ENCODE peak calls at places on chromosome 1, in ten cellular contexts. One of them, this sample, is unnamed.
A peak's percentile ranks its signal among the peaks of the same experiment; 100 is the strongest.

GRCh38 chr1:160542303-160542945 is 19.4 kb upstream of the SLAMF6 start:
- DNase-seq in mammary epithelial cell: no peak
- DNase-seq in uterus: no peak
- DNase-seq in psoas muscle: no peak
- DNase-seq in body of pancreas: peak; percentile 64
- DNase-seq in heart left ventricle: no peak
- DNase-seq in GM23338: no peak
- DNase-seq in CD8-positive, alpha-beta T cell: no peak
- DNase-seq in IMR-90: no peak
- DNase-seq in brain microvascular endothelial cell: no peak
- DNase-seq in this sample: no peak

GRCh38 chr1:89610457-89610991 is 22.4 kb upstream of the LRRC8C start:
- DNase-seq in heart left ventricle: no peak
- DNase-seq in uterus: no peak
- DNase-seq in GM23338: no peak
- DNase-seq in IMR-90: no peak
- DNase-seq in mammary epithelial cell: no peak
- DNase-seq in brain microvascular endothelial cell: no peak
- DNase-seq in body of pancreas: no peak
- DNase-seq in CD8-positive, alpha-beta T cell: peak; percentile 65
- DNase-seq in psoas muscle: no peak
- DNase-seq in this sample: peak; percentile 58

GRCh38 chr1:94011709-94012590 is 102.7 kb upstream of the GCLM start:
- DNase-seq in psoas muscle: no peak
- DNase-seq in CD8-positive, alpha-beta T cell: no peak
- DNase-seq in heart left ventricle: no peak
- DNase-seq in GM23338: peak; percentile 35
- DNase-seq in IMR-90: peak; percentile 24
- DNase-seq in body of pancreas: no peak
- DNase-seq in brain microvascular endothelial cell: no peak
- DNase-seq in uterus: no peak
- DNase-seq in mammary epithelial cell: no peak
- DNase-seq in this sample: no peak

GRCh38 chr1:41707793-41708192 is 210.9 kb downstream of the HIVEP3 start:
- DNase-seq in body of pancreas: no peak
- DNase-seq in CD8-positive, alpha-beta T cell: no peak
- DNase-seq in psoas muscle: no peak
- DNase-seq in brain microvascular endothelial cell: no peak
- DNase-seq in heart left ventricle: no peak
- DNase-seq in mammary epithelial cell: no peak
- DNase-seq in IMR-90: no peak
- DNase-seq in uterus: no peak
- DNase-seq in GM23338: no peak
- DNase-seq in this sample: peak; percentile 16

GRCh38 chr1:70146488-70146887 is 58.9 kb downstream of the LRRC40 start:
- DNase-seq in heart left ventricle: no peak
- DNase-seq in mammary epithelial cell: peak; percentile 43
- DNase-seq in IMR-90: peak; percentile 78
- DNase-seq in brain microvascular endothelial cell: peak; percentile 11
- DNase-seq in GM23338: no peak
- DNase-seq in CD8-positive, alpha-beta T cell: no peak
- DNase-seq in psoas muscle: no peak
- DNase-seq in uterus: no peak
- DNase-seq in body of pancreas: no peak
- DNase-seq in this sample: no peak

GRCh38 chr1:24080131-24080530 is 31.8 kb downstream of the MYOM3 start:
- DNase-seq in heart left ventricle: peak; percentile 83
- DNase-seq in body of pancreas: peak; percentile 62
- DNase-seq in IMR-90: no peak
- DNase-seq in CD8-positive, alpha-beta T cell: no peak
- DNase-seq in GM23338: no peak
- DNase-seq in mammary epithelial cell: no peak
- DNase-seq in uterus: no peak
- DNase-seq in brain microvascular endothelial cell: no peak
- DNase-seq in psoas muscle: peak; percentile 33
- DNase-seq in this sample: peak; percentile 76

GRCh38 chr1:228272331-228272791 is 64.5 kb downstream of the OBSCN start:
- DNase-seq in heart left ventricle: no peak
- DNase-seq in psoas muscle: no peak
- DNase-seq in mammary epithelial cell: no peak
- DNase-seq in IMR-90: no peak
- DNase-seq in body of pancreas: no peak
- DNase-seq in GM23338: no peak
- DNase-seq in CD8-positive, alpha-beta T cell: no peak
- DNase-seq in brain microvascular endothelial cell: no peak
- DNase-seq in uterus: no peak
- DNase-seq in this sample: no peak

GRCh38 chr1:181033799-181034391 is at the start of gene MR1:
- DNase-seq in body of pancreas: peak; percentile 23
- DNase-seq in brain microvascular endothelial cell: peak; percentile 47
- DNase-seq in CD8-positive, alpha-beta T cell: peak; percentile 39
- DNase-seq in GM23338: peak; percentile 61
- DNase-seq in IMR-90: peak; percentile 83
- DNase-seq in mammary epithelial cell: peak; percentile 86
- DNase-seq in heart left ventricle: no peak
- DNase-seq in uterus: peak; percentile 48
- DNase-seq in psoas muscle: no peak
- DNase-seq in this sample: no peak

GRCh38 chr1:186188736-186189135 is 186.3 kb downstream of the TPR start:
- DNase-seq in mammary epithelial cell: no peak
- DNase-seq in GM23338: no peak
- DNase-seq in uterus: no peak
- DNase-seq in psoas muscle: no peak
- DNase-seq in brain microvascular endothelial cell: no peak
- DNase-seq in heart left ventricle: no peak
- DNase-seq in CD8-positive, alpha-beta T cell: no peak
- DNase-seq in IMR-90: peak; percentile 47
- DNase-seq in body of pancreas: no peak
- DNase-seq in this sample: no peak

GRCh38 chr1:202351725-202352124 is 3.2 kb downstream of the PPP1R12B start:
- DNase-seq in uterus: no peak
- DNase-seq in heart left ventricle: peak; percentile 51
- DNase-seq in mammary epithelial cell: no peak
- DNase-seq in psoas muscle: no peak
- DNase-seq in CD8-positive, alpha-beta T cell: no peak
- DNase-seq in GM23338: no peak
- DNase-seq in IMR-90: peak; percentile 17
- DNase-seq in brain microvascular endothelial cell: peak; percentile 66
- DNase-seq in body of pancreas: no peak
- DNase-seq in this sample: no peak

GRCh38 chr1:15360681-15361080 is 49.0 kb upstream of the EFHD2 start:
- DNase-seq in IMR-90: no peak
- DNase-seq in psoas muscle: no peak
- DNase-seq in uterus: no peak
- DNase-seq in body of pancreas: no peak
- DNase-seq in heart left ventricle: no peak
- DNase-seq in GM23338: no peak
- DNase-seq in CD8-positive, alpha-beta T cell: no peak
- DNase-seq in brain microvascular endothelial cell: no peak
- DNase-seq in mammary epithelial cell: no peak
- DNase-seq in this sample: no peak

GRCh38 chr1:29259802-29260441 is 23.6 kb downstream of the PTPRU start:
- DNase-seq in brain microvascular endothelial cell: no peak
- DNase-seq in GM23338: peak; percentile 84
- DNase-seq in body of pancreas: peak; percentile 53
- DNase-seq in psoas muscle: peak; percentile 67
- DNase-seq in heart left ventricle: peak; percentile 73
- DNase-seq in mammary epithelial cell: no peak
- DNase-seq in uterus: peak; percentile 43
- DNase-seq in IMR-90: no peak
- DNase-seq in CD8-positive, alpha-beta T cell: peak; percentile 19
- DNase-seq in this sample: peak; percentile 89

GRCh38 chr1:31306278-31306677 is 9.4 kb downstream of the ZCCHC17 start:
- DNase-seq in psoas muscle: no peak
- DNase-seq in uterus: no peak
- DNase-seq in mammary epithelial cell: peak; percentile 89
- DNase-seq in heart left ventricle: no peak
- DNase-seq in IMR-90: peak; percentile 99
- DNase-seq in body of pancreas: no peak
- DNase-seq in CD8-positive, alpha-beta T cell: no peak
- DNase-seq in GM23338: no peak
- DNase-seq in brain microvascular endothelial cell: peak; percentile 90
- DNase-seq in this sample: no peak

GRCh38 chr1:9425859-9426258 is 113.4 kb upstream of the SLC25A33 start:
- DNase-seq in body of pancreas: no peak
- DNase-seq in GM23338: no peak
- DNase-seq in brain microvascular endothelial cell: no peak
- DNase-seq in psoas muscle: no peak
- DNase-seq in heart left ventricle: no peak
- DNase-seq in IMR-90: no peak
- DNase-seq in uterus: no peak
- DNase-seq in CD8-positive, alpha-beta T cell: no peak
- DNase-seq in mammary epithelial cell: no peak
- DNase-seq in this sample: no peak

GRCh38 chr1:113976609-113977278 is 2.5 kb upstream of the OLFML3 start:
- DNase-seq in body of pancreas: no peak
- DNase-seq in CD8-positive, alpha-beta T cell: no peak
- DNase-seq in brain microvascular endothelial cell: peak; percentile 52
- DNase-seq in GM23338: peak; percentile 79
- DNase-seq in uterus: peak; percentile 50
- DNase-seq in mammary epithelial cell: no peak
- DNase-seq in heart left ventricle: peak; percentile 52
- DNase-seq in IMR-90: peak; percentile 59
- DNase-seq in psoas muscle: no peak
- DNase-seq in this sample: peak; percentile 54

GRCh38 chr1:226640288-226640687 is 91.7 kb downstream of the STUM start:
- DNase-seq in IMR-90: no peak
- DNase-seq in brain microvascular endothelial cell: no peak
- DNase-seq in psoas muscle: peak; percentile 4
- DNase-seq in GM23338: no peak
- DNase-seq in uterus: peak; percentile 49
- DNase-seq in heart left ventricle: peak; percentile 17
- DNase-seq in CD8-positive, alpha-beta T cell: no peak
- DNase-seq in body of pancreas: no peak
- DNase-seq in mammary epithelial cell: no peak
- DNase-seq in this sample: no peak

GRCh38 chr1:53237638-53238037 is 680 bp downstream of the MAGOH start:
- DNase-seq in psoas muscle: no peak
- DNase-seq in IMR-90: no peak
- DNase-seq in CD8-positive, alpha-beta T cell: no peak
- DNase-seq in mammary epithelial cell: no peak
- DNase-seq in brain microvascular endothelial cell: no peak
- DNase-seq in heart left ventricle: no peak
- DNase-seq in uterus: no peak
- DNase-seq in body of pancreas: no peak
- DNase-seq in GM23338: peak; percentile 24
- DNase-seq in this sample: no peak

DNA sequence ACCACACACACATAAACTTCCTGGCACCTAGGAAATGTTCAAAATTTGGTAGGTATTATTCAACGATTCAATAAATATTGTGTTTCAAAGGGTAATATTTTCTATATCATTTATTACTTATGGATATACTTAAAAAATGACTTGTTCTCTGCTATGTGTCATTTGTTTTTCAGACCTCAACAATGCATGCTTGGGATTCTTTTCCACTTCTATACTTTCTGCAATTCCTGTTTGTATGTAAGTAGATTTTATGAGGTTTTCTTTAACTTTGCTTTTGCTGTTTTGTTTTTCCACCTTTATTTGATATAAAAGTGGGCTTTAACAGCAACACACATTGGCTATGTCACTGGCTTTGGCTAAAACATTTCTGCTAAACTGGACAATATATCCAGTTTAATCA is 3.5 kb downstream of the CEP170 start:
- DNase-seq in heart left ventricle: no peak
- DNase-seq in brain microvascular endothelial cell: no peak
- DNase-seq in body of pancreas: no peak
- DNase-seq in uterus: no peak
- DNase-seq in psoas muscle: no peak
- DNase-seq in mammary epithelial cell: no peak
- DNase-seq in CD8-positive, alpha-beta T cell: no peak
- DNase-seq in IMR-90: no peak
- DNase-seq in GM23338: no peak
- DNase-seq in this sample: no peak
- H3K4me3 ChIP-seq in heart left ventricle: peak overlapping the region; percentile 1
- H3K4me3 ChIP-seq in brain microvascular endothelial cell: peak overlapping the region; percentile 90
- H3K4me3 ChIP-seq in body of pancreas: no peak overlapping the region
- H3K4me3 ChIP-seq in uterus: no peak overlapping the region
- H3K4me3 ChIP-seq in psoas muscle: peak overlapping the region; percentile 87
- H3K4me3 ChIP-seq in mammary epithelial cell: peak overlapping the region; percentile 4
- H3K4me3 ChIP-seq in CD8-positive, alpha-beta T cell: no peak overlapping the region
- H3K4me3 ChIP-seq in IMR-90: no peak overlapping the region
- H3K4me3 ChIP-seq in GM23338: no peak overlapping the region
- H3K4me3 ChIP-seq in this sample: no peak overlapping the region

GRCh38 chr1:205344010-205344808 is 12.5 kb downstream of the KLHDC8A start:
- DNase-seq in GM23338: peak; percentile 76
- DNase-seq in mammary epithelial cell: no peak
- DNase-seq in IMR-90: no peak
- DNase-seq in brain microvascular endothelial cell: no peak
- DNase-seq in heart left ventricle: no peak
- DNase-seq in body of pancreas: peak; percentile 45
- DNase-seq in uterus: no peak
- DNase-seq in CD8-positive, alpha-beta T cell: peak; percentile 32
- DNase-seq in psoas muscle: peak; percentile 30
- DNase-seq in this sample: peak; percentile 52
- H3K27me3 ChIP-seq in GM23338: peaks cover 50% of the 10 kb centered on the region
- H3K27me3 ChIP-seq in mammary epithelial cell: peaks cover 11% of the 10 kb centered on the region
- H3K27me3 ChIP-seq in IMR-90: peaks cover 81% of the 10 kb centered on the region
- H3K27me3 ChIP-seq in brain microvascular endothelial cell: peaks cover 48% of the 10 kb centered on the region
- H3K27me3 ChIP-seq in heart left ventricle: peaks cover 15% of the 10 kb centered on the region
- H3K27me3 ChIP-seq in body of pancreas: peaks cover 4% of the 10 kb centered on the region
- H3K27me3 ChIP-seq in uterus: no peaks in the 10 kb centered on the region
- H3K27me3 ChIP-seq in CD8-positive, alpha-beta T cell: peaks cover 14% of the 10 kb centered on the region
- H3K27me3 ChIP-seq in psoas muscle: peaks cover 14% of the 10 kb centered on the region
- H3K27me3 ChIP-seq in this sample: no peaks in the 10 kb centered on the region

DNA sequence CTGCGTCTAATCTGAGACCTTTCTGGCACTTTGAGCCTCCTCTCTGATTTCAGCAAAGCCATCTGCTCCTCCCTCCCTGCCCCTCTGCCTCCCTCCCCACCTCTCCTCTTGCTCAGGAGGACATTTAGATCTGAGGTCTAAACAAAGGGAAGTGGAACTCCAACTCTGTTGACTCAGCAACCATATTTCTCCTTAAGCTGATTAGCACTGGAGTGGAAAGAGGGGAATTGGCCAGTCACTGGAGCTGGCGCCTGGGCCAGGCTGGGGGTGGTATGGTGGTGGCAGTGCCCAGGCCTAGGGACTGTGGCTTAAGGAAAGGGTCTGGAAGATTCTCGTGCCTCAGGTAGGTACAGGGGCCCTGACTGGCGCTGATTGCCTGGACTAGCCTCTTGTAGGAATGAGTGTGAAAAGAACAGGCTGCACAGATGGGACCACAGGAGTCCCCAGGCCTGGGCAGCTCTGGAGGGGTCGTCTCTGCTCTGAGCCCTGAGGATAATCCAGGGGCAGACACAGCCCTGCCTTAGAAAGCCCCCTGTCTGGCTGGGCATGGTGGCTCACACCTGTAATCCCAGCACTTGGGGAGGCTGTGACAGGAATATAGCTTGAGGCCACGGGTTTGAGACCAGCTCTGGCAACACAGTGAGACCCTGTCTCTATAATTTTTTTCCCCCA is 11.9 kb downstream of the SH2D2A start:
- DNase-seq in body of pancreas: no peak
- DNase-seq in brain microvascular endothelial cell: no peak
- DNase-seq in GM23338: no peak
- DNase-seq in psoas muscle: no peak
- DNase-seq in CD8-positive, alpha-beta T cell: no peak
- DNase-seq in uterus: no peak
- DNase-seq in mammary epithelial cell: no peak
- DNase-seq in heart left ventricle: no peak
- DNase-seq in IMR-90: peak; percentile 51
- DNase-seq in this sample: peak; percentile 72
- H3K27ac ChIP-seq in body of pancreas: no peak overlapping the region
- H3K27ac ChIP-seq in brain microvascular endothelial cell: no peak overlapping the region
- H3K27ac ChIP-seq in GM23338: no peak overlapping the region
- H3K27ac ChIP-seq in psoas muscle: peak overlapping the region; percentile 37
- H3K27ac ChIP-seq in CD8-positive, alpha-beta T cell: no peak overlapping the region
- H3K27ac ChIP-seq in uterus: peak overlapping the region; percentile 66
- H3K27ac ChIP-seq in mammary epithelial cell: no peak overlapping the region
- H3K27ac ChIP-seq in heart left ventricle: no peak overlapping the region
- H3K27ac ChIP-seq in IMR-90: no peak overlapping the region
- H3K27ac ChIP-seq in this sample: no peak overlapping the region

GRCh38 chr1:196660912-196661311 is 9.1 kb downstream of the CFH start:
- DNase-seq in heart left ventricle: no peak
- DNase-seq in psoas muscle: no peak
- DNase-seq in brain microvascular endothelial cell: no peak
- DNase-seq in mammary epithelial cell: peak; percentile 8
- DNase-seq in IMR-90: peak; percentile 33
- DNase-seq in GM23338: peak; percentile 73
- DNase-seq in CD8-positive, alpha-beta T cell: no peak
- DNase-seq in body of pancreas: peak; percentile 15
- DNase-seq in uterus: no peak
- DNase-seq in this sample: no peak
- H3K4me3 ChIP-seq in heart left ventricle: peak overlapping the region; percentile 39
- H3K4me3 ChIP-seq in psoas muscle: peak overlapping the region; percentile 48
- H3K4me3 ChIP-seq in brain microvascular endothelial cell: peak overlapping the region; percentile 13
- H3K4me3 ChIP-seq in mammary epithelial cell: no peak overlapping the region
- H3K4me3 ChIP-seq in IMR-90: no peak overlapping the region
- H3K4me3 ChIP-seq in GM23338: no peak overlapping the region
- H3K4me3 ChIP-seq in CD8-positive, alpha-beta T cell: no peak overlapping the region
- H3K4me3 ChIP-seq in body of pancreas: no peak overlapping the region
- H3K4me3 ChIP-seq in uterus: no peak overlapping the region
- H3K4me3 ChIP-seq in this sample: peak overlapping the region; percentile 38